ENCODE peak calls at places on chromosomes 6 and 20, in six cellular contexts. P is osteocyte, M is fibroblast of mammary gland, W is A549, O is cardiac fibroblast, B is GM23338. X is an unnamed sample.
A peak's percentile ranks its signal among the peaks of the same experiment; 100 is the strongest.

GRCh38 chr20:50842821-50843220 is 48.0 kb downstream of the BCAS4 start:
- DNase-seq in P (no peak), M (no peak), W (no peak), O (no peak), B (no peak), X (no peak)

GRCh38 chr20:35048739-35049138 is 43.9 kb downstream of the TRPC4AP start:
- DNase-seq in P (no peak), M (no peak), W (no peak), O (no peak), B (no peak), X (no peak)

GRCh38 chr20:52303281-52303950 is 111.8 kb upstream of the ZFP64 start:
- DNase-seq in P (no peak), M (no peak), W (no peak), O (no peak), B (no peak), X (no peak)

GRCh38 chr6:134422426-134423231 is 104.7 kb upstream of the SGK1 start:
- DNase-seq in P (no peak), M (peak; percentile 99), W (peak; percentile 85), O (peak; percentile 99), B (no peak), X (peak; percentile 98)

GRCh38 chr6:44452725-44453124 is 65.2 kb downstream of the CDC5L start:
- DNase-seq in P (no peak), M (peak; percentile 77), W (peak; percentile 61), O (peak; percentile 87), B (no peak), X (peak; percentile 81)

GRCh38 chr6:51260003-51260402 is 441.3 kb downstream of the TFAP2B start:
- DNase-seq in P (no peak), M (no peak), W (no peak), O (no peak), B (peak; percentile 27), X (no peak)

GRCh38 chr6:89951574-89952360 is 57.5 kb downstream of the GJA10 start:
- DNase-seq in P (no peak), M (peak; percentile 33), W (no peak), O (peak; percentile 23), B (peak; percentile 59), X (no peak)

GRCh38 chr6:86825436-86825835 is 111.9 kb upstream of the HTR1E start:
- DNase-seq in P (no peak), M (no peak), W (no peak), O (no peak), B (no peak), X (no peak)

GRCh38 chr6:22141271-22141745 is 155.5 kb downstream of the PRL start:
- DNase-seq in P (no peak), M (no peak), W (peak; percentile 62), O (peak; percentile 45), B (no peak), X (no peak)

DNA sequence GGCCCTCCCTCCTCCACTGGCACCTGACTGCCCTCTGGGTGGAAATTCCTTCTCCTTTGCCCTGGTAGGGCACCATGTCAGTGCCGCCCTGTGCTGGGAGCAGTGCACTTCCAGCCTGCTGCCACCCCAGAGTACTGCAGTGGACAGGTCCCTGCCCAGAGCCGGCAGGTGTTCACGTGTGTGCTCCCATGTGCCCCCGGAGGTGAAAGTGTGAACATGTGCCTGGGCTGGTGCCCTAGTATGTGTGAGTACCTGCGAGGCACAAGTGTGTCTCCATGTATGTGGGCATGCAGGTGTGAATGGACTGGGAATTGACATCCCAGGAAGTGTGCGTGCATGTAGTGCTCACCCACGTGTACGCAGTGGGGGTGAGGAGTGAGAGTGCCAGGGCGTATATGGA is 29.4 kb downstream of the SDCBP2 start:
- DNase-seq in P (no peak), M (no peak), W (peak; percentile 34), O (no peak), B (peak; percentile 73), X (no peak)
- TF ChIP-seq CTCF in P (no peak), M (peak; percentile 15), W (no peak), O (peak; percentile 6), B (peak; percentile 19), X (peak; percentile 64)

GRCh38 chr6:12844284-12845223 is 128.0 kb downstream of the PHACTR1 start:
- DNase-seq in P (no peak), M (peak; percentile 35), W (peak; percentile 13), O (peak; percentile 41), B (peak; percentile 75), X (peak; percentile 32)
- TF ChIP-seq CTCF in P (peak; percentile 64), M (peak; percentile 61), W (peak; percentile 55), O (peak; percentile 62), B (peak; percentile 64), X (peak; percentile 85)

GRCh38 chr20:46011631-46012482 is 3.1 kb downstream of the MMP9 start:
- DNase-seq in P (no peak), M (peak; percentile 69), W (peak; percentile 86), O (peak; percentile 69), B (peak; percentile 100), X (peak; percentile 23)

GRCh38 chr20:46010491-46011405 is 2.0 kb downstream of the MMP9 start:
- DNase-seq in P (no peak), M (no peak), W (no peak), O (no peak), B (no peak), X (no peak)

GRCh38 chr20:46012926-46013825 is 4.5 kb downstream of the MMP9 start:
- DNase-seq in P (no peak), M (no peak), W (no peak), O (no peak), B (no peak), X (no peak)

GRCh38 chr20:46014517-46015396 is 6.0 kb downstream of the MMP9 start:
- DNase-seq in P (no peak), M (no peak), W (no peak), O (no peak), B (no peak), X (no peak)

GRCh38 chr20:46013826-46014516 is 5.3 kb downstream of the MMP9 start:
- DNase-seq in P (no peak), M (peak; percentile 48), W (peak; percentile 81), O (peak; percentile 56), B (peak; percentile 97), X (no peak)
- TF ChIP-seq CTCF in P (peak; percentile 76), M (peak; percentile 56), W (peak; percentile 74), O (peak; percentile 66), B (peak; percentile 79), X (peak; percentile 88)

GRCh38 chr6:100160913-100161312 is 166.9 kb upstream of the MCHR2 start:
- DNase-seq in P (no peak), M (no peak), W (no peak), O (no peak), B (peak; percentile 86), X (no peak)
- TF ChIP-seq CTCF in P (no peak), M (no peak), W (no peak), O (no peak), B (no peak), X (no peak)

GRCh38 chr20:33033381-33033780 is 1.9 kb downstream of the BPIFB6 start:
- DNase-seq in P (no peak), M (no peak), W (no peak), O (no peak), B (no peak), X (no peak)
- TF ChIP-seq CTCF in P (no peak), M (no peak), W (no peak), O (no peak), B (no peak), X (no peak)

GRCh38 chr6:13328076-13328874 is at the start of gene TBC1D7:
- DNase-seq in P (peak; percentile 98), M (peak; percentile 85), W (peak; percentile 91), O (peak; percentile 94), B (peak; percentile 91), X (peak; percentile 91)
- TF ChIP-seq CTCF in P (peak; percentile 24), M (no peak), W (no peak), O (peak; percentile 22), B (no peak), X (peak; percentile 54)

DNA sequence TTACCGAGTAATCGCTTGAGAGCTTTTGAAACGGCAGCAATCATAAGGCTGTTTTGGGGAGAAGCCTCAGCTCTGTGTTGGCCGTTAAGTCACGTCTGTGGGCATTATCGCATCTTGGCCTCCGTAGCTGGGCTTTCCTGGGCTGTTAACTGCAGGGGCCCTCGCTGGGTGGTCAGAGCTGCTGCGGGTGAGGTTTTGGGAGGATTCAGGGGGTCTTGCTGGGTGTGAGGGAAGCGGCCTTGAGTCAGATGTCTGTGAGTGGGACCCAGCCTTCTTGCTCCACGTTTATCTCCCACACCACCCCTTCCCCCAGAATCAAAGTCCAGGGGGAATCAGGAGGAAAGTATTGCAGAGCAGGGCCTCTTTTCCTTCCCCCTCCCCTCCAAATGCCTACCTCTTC is 3.2 kb upstream of the APCDD1L start:
- DNase-seq in P (peak; percentile 79), M (no peak), W (no peak), O (no peak), B (no peak), X (no peak)
- TF ChIP-seq CTCF in P (no peak), M (no peak), W (no peak), O (no peak), B (no peak), X (no peak)

GRCh38 chr6:24004659-24005058 is 121.4 kb upstream of the NRSN1 start:
- DNase-seq in P (no peak), M (no peak), W (no peak), O (no peak), B (no peak), X (no peak)
- TF ChIP-seq CTCF in P (no peak), M (no peak), W (no peak), O (no peak), B (peak; percentile 44), X (no peak)

GRCh38 chr20:5806457-5807263 is 56.5 kb downstream of the SHLD1 start:
- DNase-seq in P (peak; percentile 48), M (peak; percentile 15), W (peak; percentile 34), O (no peak), B (peak; percentile 46), X (no peak)
- TF ChIP-seq CTCF in P (no peak), M (peak; percentile 36), W (no peak), O (peak; percentile 32), B (peak; percentile 56), X (peak; percentile 31)

X was measured in HFFc6.